ENCODE peak calls at places on chromosomes 2 and 18, in five cellular contexts. S is hepatocyte, I is left lung, H is cardiac muscle cell, Q is AG10803. U is an unnamed sample.

GRCh38 chr2:88658890-88659881 is 31.9 kb upstream of the EIF2AK3 start:
- DNase-seq in S (peak; percentile 70), I (no peak), H (no peak), Q (peak; percentile 58), U (no peak)

GRCh38 chr18:54043484-54044256 is 180.8 kb downstream of the MBD2 start:
- DNase-seq in S (no peak), I (no peak), H (no peak), Q (no peak), U (no peak)

GRCh38 chr2:219059375-219059724 is 1.4 kb downstream of the IHH start:
- DNase-seq in S (no peak), I (no peak), H (no peak), Q (no peak), U (no peak)

GRCh38 chr2:54634564-54635511 is 88.6 kb upstream of the EML6 start:
- DNase-seq in S (no peak), I (no peak), H (no peak), Q (peak; percentile 62), U (peak; percentile 74)

GRCh38 chr2:77999376-77999775 is 477.2 kb upstream of the LRRTM4 start:
- DNase-seq in S (no peak), I (no peak), H (no peak), Q (no peak), U (no peak)

GRCh38 chr2:174195253-174195652 is 53.1 kb downstream of the OLA1 start:
- DNase-seq in S (no peak), I (no peak), H (no peak), Q (no peak), U (no peak)

GRCh38 chr18:69674921-69675405 is 272.7 kb downstream of the CD226 start:
- DNase-seq in S (no peak), I (no peak), H (no peak), Q (no peak), U (no peak)

GRCh38 chr2:19543271-19544019 is 185.0 kb upstream of the OSR1 start:
- DNase-seq in S (no peak), I (no peak), H (no peak), Q (peak; percentile 68), U (no peak)

GRCh38 chr18:22591231-22591630 is 173.5 kb upstream of the CTAGE1 start:
- DNase-seq in S (no peak), I (no peak), H (no peak), Q (no peak), U (no peak)

GRCh38 chr18:54531402-54532065 is 59.5 kb upstream of the DYNAP start:
- DNase-seq in S (peak; percentile 17), I (no peak), H (no peak), Q (no peak), U (no peak)

GRCh38 chr2:25566694-25567093 is 106.7 kb downstream of the DTNB start:
- DNase-seq in S (no peak), I (no peak), H (peak; percentile 8), Q (peak; percentile 9), U (peak; percentile 66)

GRCh38 chr2:4995466-4995865 is 696.7 kb upstream of the SOX11 start:
- DNase-seq in S (peak; percentile 11), I (no peak), H (no peak), Q (no peak), U (no peak)

DNA sequence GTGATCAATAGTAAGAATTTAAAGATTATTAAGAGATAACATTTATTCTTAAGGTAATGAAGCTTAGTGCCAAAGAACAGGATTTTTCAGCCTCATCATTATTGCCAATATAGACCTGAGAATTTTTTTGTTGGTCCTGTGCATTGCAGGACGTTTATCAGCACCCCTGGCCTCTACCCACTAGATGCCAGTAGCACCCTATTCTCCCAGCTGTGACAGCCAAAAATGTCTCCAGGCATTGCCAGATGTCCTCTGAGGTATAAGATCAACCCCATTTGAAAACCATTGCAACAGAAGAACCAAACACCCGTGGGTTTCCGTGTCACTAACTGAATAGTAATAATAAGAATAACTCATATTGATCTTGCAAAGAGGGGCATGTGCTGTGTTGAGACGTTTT is 700.0 kb upstream of the SOX11 start:
- DNase-seq in S (no peak), I (no peak), H (peak; percentile 43), Q (no peak), U (no peak)
- TF ChIP-seq CTCF in S (no peak), I (no peak), H (no peak), Q (no peak), U (no peak)

DNA sequence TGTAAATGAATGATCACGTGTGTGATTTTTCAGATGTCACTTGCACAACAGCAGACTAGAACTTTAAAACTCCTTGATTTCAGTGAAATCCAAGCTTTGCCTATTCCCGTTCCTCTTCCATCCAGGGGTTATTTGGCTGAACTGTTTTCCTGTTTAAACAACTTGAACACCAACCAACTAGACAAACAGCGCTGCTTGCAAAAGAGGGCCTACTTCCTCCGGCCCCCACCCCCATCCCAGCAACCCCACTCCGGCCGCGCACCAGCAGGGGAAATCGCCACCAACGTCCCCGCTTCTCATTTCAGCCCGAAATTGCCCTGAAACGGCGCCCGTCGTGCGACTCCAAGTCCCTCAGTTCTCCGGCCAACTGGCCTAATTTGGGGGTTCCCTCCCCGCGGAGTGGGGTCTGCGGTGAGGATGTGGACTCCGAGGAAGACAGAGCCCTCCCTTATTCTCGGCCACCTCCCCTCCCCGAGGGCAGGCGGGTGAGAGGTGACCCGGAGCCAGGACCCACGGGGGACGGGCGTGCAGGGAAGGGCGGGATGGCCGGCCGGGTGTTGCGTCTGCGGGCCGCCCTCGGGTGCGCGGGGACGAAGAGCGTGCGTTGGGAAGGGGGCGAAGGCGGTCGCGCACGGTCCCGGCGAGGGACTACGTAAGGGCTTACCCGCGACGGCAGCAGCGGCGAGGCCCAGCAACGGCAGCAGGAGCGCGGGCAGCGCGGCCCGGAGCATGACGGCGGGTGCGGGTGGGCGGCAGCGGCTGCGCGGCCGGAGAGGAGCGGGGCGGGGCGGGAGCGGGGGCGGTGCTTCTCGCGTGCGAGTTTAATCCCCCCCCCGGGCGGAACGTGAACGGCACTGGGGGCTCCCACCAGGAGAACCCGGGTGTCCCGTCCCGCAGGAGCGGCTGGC is at the start of gene CD302:
- DNase-seq in S (peak; percentile 79), I (peak; percentile 94), H (peak; percentile 46), Q (peak; percentile 54), U (peak; percentile 78)
- TF ChIP-seq CTCF in S (no peak), I (no peak), H (no peak), Q (no peak), U (no peak)

GRCh38 chr2:10704034-10704594 is 14.3 kb upstream of the NOL10 start:
- DNase-seq in S (no peak), I (no peak), H (no peak), Q (no peak), U (no peak)

GRCh38 chr2:10712186-10712809 is 9.1 kb upstream of the ATP6V1C2 start:
- DNase-seq in S (no peak), I (no peak), H (no peak), Q (no peak), U (no peak)

GRCh38 chr2:10707831-10708230 is 13.6 kb upstream of the ATP6V1C2 start:
- DNase-seq in S (no peak), I (no peak), H (no peak), Q (no peak), U (no peak)

GRCh38 chr2:10706033-10706432 is 15.4 kb upstream of the ATP6V1C2 start:
- DNase-seq in S (no peak), I (no peak), H (no peak), Q (no peak), U (no peak)

DNA sequence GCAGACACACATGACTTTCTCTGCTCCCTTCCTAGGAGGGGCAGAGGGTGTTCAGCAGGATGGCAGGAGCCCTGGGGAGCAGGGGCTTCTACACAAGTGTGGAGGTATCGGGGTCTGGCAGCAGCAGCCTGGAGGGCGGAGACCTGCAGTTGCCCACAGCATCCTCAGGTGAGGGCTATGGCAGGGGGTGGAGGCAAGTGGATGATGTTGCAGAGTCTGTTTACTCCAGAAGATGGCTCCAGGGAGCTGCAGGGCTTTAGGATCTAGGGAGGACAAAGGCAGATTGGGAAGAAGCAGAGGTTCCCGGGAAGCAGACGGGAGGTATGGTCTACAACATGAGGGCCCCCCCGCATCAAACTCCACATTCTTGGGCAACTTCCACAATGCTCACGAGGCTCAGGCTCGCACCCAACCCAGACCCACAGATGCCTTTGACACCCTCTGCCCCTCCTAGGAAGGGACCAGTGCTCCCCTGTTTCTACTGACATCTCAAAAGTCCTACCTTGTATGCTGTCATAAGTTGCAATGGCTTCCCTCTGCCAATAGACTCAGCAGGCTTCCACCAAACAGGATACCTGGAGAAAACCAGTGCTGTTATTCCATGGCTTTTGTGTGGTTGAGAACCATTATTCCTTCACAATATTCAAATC is 12.0 kb upstream of the ATP6V1C2 start:
- DNase-seq in S (peak; percentile 28), I (no peak), H (peak; percentile 37), Q (no peak), U (no peak)
- TF ChIP-seq CTCF in S (peak; percentile 30), I (no peak), H (peak; percentile 44), Q (peak; percentile 50), U (peak; percentile 36)

GRCh38 chr2:85750509-85751299 is 3.1 kb upstream of the ATOH8 start:
- DNase-seq in S (peak; percentile 75), I (peak; percentile 73), H (peak; percentile 80), Q (peak; percentile 63), U (peak; percentile 57)

GRCh38 chr2:85751300-85751575 is 2.6 kb upstream of the ATOH8 start:
- DNase-seq in S (no peak), I (peak; percentile 51), H (no peak), Q (no peak), U (no peak)

GRCh38 chr2:85747441-85747840 is 6.3 kb upstream of the ATOH8 start:
- DNase-seq in S (no peak), I (no peak), H (no peak), Q (no peak), U (no peak)

GRCh38 chr2:85748039-85748438 is 5.8 kb upstream of the ATOH8 start:
- DNase-seq in S (no peak), I (no peak), H (no peak), Q (no peak), U (peak; percentile 63)

DNA sequence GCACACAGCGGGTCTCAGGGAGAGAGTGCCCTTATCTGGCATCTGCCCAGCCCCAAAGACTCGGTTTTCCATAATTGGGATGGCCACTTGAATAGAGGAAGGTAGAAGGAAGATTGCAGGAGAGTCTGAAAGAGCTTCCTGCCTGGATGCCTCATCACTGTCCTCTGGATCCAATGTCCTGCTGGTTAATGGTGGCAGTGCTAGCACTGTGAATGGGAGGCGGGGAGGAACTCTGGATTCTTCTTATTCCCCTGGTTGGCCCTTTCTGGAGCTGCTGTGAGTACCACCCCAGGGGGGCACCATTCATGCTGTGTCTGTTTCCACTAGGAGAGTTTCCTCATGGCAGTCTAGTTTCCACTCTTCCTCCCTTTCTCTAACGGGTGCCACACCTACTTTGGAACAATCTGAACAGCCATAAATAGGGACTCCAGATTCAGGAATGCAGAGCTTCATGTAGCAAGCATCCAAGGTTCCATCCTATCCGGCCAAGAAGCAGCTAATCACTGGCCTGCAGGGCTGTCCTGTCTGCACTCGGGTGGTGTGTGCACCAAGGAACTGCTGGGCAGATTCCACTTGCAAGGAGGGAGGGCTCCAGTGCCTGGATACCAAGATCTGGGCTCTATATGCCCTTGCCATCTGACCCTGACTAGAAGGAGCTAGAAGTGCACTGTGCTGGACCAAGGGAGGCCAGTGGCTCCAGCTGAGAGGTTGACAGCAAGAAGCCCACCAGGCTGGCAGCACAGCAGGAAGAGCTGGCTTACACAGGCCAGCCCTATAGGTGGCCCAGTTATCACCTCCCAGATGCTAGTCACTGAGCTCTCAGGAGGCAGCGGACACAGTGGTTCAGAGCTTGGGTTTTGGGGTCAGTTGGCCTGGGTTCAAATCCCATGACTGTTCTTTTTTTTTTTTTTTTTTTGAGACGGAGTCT is 4.6 kb upstream of the ATOH8 start:
- DNase-seq in S (no peak), I (no peak), H (no peak), Q (peak; percentile 90), U (no peak)
- TF ChIP-seq CTCF in S (no peak), I (no peak), H (no peak), Q (peak; percentile 31), U (no peak)

GRCh38 chr2:144162652-144163051 is 357.3 kb downstream of the ZEB2 start:
- DNase-seq in S (peak; percentile 32), I (no peak), H (peak; percentile 22), Q (no peak), U (peak; percentile 21)
- TF ChIP-seq CTCF in S (peak; percentile 44), I (peak; percentile 29), H (peak; percentile 34), Q (no peak), U (peak; percentile 42)

GRCh38 chr2:142981069-142981378 is 103.6 kb downstream of the KYNU start:
- DNase-seq in S (no peak), I (no peak), H (no peak), Q (no peak), U (no peak)
- TF ChIP-seq CTCF in S (no peak), I (no peak), H (no peak), Q (no peak), U (no peak)

U was measured in GM10248.